ENCODE peak calls at places on chromosomes 16 and 17, in five cellular contexts. P is coronary artery, C is HFFc6, H is ascending aorta, Y is breast epithelium. W is an unnamed sample.

GRCh38 chr17:40935624-40936023 is 1.8 kb downstream of the KRT23 start:
- DNase-seq in P (no peak), C (no peak), H (no peak), Y (no peak), W (no peak)

GRCh38 chr16:30115238-30115637 is 1.9 kb upstream of the GDPD3 start:
- DNase-seq in P (no peak), C (no peak), H (no peak), Y (no peak), W (no peak)

GRCh38 chr17:81120695-81121621 is 44.3 kb upstream of the PVALEF start:
- DNase-seq in P (no peak), C (no peak), H (no peak), Y (no peak), W (no peak)

GRCh38 chr17:21676281-21677111 is 15.8 kb upstream of the KCNJ18 start:
- DNase-seq in P (peak), C (no peak), H (peak), Y (no peak), W (no peak)

GRCh38 chr17:28760987-28761562 is 17.3 kb downstream of the TRAF4 start:
- DNase-seq in P (no peak), C (peak), H (no peak), Y (peak), W (no peak)

GRCh38 chr16:2056681-2057407 is 9.1 kb downstream of the TSC2 start:
- DNase-seq in P (no peak), C (no peak), H (no peak), Y (no peak), W (no peak)

GRCh38 chr17:7632492-7632894 is 2.6 kb downstream of the SHBG start:
- DNase-seq in P (no peak), C (peak), H (no peak), Y (no peak), W (peak)

GRCh38 chr17:4162366-4162765 is 19.4 kb downstream of the CYB5D2 start:
- DNase-seq in P (no peak), C (no peak), H (no peak), Y (no peak), W (no peak)

GRCh38 chr16:19853973-19854876 is 30.4 kb downstream of the GPRC5B start:
- DNase-seq in P (no peak), C (no peak), H (no peak), Y (no peak), W (no peak)

GRCh38 chr16:30018731-30019158 is 4.3 kb upstream of the C16orf92 start:
- DNase-seq in P (no peak), C (peak), H (no peak), Y (no peak), W (no peak)

GRCh38 chr17:181213-182163 is at the start of gene DOC2B:
- DNase-seq in P (no peak), C (no peak), H (no peak), Y (no peak), W (no peak)

GRCh38 chr17:178292-179065 is 3.0 kb downstream of the DOC2B start:
- DNase-seq in P (no peak), C (no peak), H (no peak), Y (no peak), W (no peak)

GRCh38 chr17:180380-181212 is 854 bp downstream of the DOC2B start:
- DNase-seq in P (no peak), C (no peak), H (no peak), Y (no peak), W (no peak)

GRCh38 chr17:179066-179432 is 2.4 kb downstream of the DOC2B start:
- DNase-seq in P (no peak), C (no peak), H (no peak), Y (no peak), W (no peak)

DNA sequence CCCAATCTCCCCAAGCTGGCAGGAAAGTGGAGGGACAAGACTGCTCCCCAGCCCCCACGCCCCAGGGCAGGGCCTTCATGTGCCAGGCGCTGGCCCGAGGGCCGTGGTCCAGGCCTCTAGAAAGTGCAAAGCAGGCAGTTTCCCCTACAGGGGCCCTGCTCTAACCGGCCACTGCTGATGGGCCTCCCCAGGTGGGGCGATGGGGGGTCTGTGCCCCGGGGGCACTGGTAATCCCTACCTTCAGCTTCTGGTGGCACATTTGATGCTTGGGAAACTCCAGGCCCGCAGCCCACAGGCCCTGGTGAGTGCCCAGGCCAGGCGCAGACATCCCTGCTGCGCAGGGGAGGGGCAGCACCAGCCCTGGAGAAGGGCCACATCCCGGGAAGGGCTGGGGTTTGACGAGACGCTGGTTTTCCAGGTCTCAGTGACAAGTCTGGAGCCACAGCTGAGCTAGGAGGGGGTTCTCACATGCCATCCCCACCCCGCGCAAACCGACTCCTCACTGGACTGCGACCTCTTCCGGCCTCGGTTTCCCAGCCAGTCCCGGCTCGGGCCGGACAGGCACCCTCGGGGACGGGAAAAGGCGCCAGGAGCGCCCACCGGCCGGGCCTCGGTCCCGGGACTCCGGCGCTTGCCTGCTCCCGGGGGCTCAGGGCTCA is 1.6 kb downstream of the DOC2B start:
- DNase-seq in P (no peak), C (no peak), H (no peak), Y (no peak), W (no peak)
- TF ChIP-seq CTCF in P (no peak), C (no peak), H (no peak), Y (no peak), W (no peak)

DNA sequence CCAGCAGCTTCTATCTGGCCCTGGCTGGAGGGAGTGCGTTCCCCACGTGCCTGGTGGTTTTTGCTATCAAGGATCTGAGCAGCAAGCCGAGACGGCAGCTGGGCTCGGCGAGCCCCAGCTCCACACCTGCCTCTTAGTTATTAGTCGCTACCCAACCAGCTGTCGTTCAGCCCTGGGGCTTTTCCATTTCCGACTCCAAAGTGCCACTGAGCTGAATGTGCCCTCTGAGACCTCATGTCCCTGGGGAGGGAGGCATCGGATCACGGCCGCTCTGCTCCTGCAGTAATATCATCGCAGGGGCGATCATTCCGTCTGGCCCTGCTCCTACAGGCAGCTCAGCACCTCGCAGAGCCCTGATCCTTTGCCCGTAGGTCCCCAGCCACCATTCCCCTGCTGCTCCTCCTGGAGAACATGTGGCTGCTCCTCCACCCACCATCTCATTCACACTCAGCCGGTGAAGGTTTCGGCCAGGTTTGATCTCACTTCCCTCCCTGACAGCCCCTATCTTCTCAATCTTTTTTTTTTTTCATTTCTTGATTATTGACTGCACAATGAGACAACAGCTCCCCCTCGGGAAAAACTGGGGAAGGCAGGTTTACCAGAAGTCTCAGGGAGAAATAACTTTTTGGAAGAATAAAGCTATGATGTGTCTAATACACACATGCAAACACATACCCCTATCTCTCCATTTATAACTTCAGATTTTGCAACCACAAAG is 86.7 kb downstream of the ZFHX3 start:
- DNase-seq in P (no peak), C (no peak), H (no peak), Y (no peak), W (no peak)
- TF ChIP-seq CTCF in P (no peak), C (peak), H (peak), Y (no peak), W (peak)

DNA sequence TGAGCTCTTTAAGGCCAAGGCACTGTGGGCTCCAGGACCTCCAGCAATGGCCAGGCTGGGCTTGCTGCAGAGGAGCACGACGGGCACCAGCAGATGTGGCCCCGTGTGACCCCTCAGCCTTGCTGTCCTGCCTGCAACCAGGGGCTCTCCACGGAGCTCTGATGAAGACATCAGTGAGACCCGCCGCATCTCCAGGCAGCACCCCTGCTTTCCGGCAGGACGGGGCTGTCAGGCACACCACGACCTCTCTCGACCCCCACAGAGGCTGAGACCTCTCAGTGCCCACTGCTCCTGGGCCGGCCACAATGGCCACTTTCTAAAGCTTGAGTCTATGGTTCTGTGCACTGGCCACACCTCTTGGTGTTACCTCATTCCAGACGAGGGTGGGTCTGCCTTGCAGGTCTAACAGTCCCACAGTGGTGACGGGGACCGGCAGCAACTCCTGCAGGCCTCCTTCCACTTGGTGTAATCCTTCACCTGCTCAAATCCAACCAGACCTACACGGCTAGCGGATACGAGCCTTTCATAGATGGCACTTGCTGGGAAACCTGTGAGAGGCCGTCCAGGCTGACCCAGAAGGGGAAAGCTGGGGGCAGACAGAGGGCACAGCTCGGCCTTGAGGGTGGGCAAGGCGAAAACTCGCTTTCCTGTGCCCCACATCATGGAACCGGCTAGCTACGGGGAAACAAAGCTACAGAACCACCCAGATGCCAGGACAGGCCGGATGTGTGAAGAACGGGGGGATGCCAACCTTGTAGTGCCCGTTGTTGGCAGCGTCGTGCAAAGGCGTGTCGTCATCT is 70.5 kb downstream of the ZNF778 start:
- DNase-seq in P (no peak), C (no peak), H (no peak), Y (no peak), W (no peak)
- TF ChIP-seq CTCF in P (no peak), C (no peak), H (no peak), Y (no peak), W (no peak)

GRCh38 chr17:42673266-42673884 is 3.4 kb downstream of the PLEKHH3 start:
- DNase-seq in P (no peak), C (no peak), H (peak), Y (no peak), W (no peak)

GRCh38 chr17:42670925-42671657 is 5.7 kb downstream of the PLEKHH3 start:
- DNase-seq in P (no peak), C (no peak), H (no peak), Y (no peak), W (no peak)

GRCh38 chr17:42669705-42670198 is 7.0 kb downstream of the PLEKHH3 start:
- DNase-seq in P (no peak), C (no peak), H (peak), Y (no peak), W (no peak)

GRCh38 chr17:42672038-42672437 is 4.8 kb downstream of the PLEKHH3 start:
- DNase-seq in P (no peak), C (no peak), H (peak), Y (no peak), W (no peak)

DNA sequence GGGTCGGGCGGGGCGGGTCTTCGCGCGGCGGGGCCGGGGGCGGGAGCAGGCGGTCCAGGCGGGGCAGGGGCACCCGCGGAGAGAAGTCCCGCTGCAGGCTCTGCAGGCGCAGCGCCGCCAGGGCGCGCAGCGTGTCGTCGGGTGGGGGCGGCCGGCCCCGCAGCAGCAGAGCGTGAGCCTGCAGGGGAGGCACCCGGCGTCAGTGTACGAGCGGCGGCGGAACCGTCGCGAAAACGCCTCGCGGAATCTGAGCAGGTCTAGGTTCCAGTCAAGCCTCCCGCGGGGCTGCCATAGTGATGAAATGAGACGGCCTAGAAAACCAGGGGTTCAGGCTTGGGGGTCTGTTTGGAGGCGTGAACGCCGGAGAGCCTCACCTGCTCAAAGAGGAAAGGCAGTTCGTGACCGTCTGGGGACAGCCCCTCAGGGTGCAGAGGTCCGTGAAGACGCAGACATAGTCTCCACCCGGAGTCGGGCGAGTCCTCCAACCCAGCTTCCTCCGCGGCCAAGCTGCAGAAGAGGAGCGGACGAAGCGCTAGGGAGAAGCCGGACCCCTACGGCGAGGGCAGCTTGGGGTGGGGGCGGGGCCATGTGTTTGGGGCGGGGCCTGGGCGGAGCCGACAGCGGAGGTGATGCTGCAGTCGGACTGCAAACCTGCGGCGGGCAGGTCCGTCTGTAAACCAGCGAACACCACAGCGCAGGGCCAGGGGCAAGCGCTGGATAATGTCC is 6.4 kb downstream of the PLEKHH3 start:
- DNase-seq in P (no peak), C (no peak), H (peak), Y (no peak), W (no peak)
- TF ChIP-seq CTCF in P (no peak), C (no peak), H (no peak), Y (no peak), W (no peak)

GRCh38 chr17:48373882-48374281 is 56.1 kb downstream of the SKAP1 start:
- DNase-seq in P (no peak), C (no peak), H (no peak), Y (no peak), W (no peak)
- TF ChIP-seq CTCF in P (no peak), C (no peak), H (no peak), Y (no peak), W (no peak)

DNA sequence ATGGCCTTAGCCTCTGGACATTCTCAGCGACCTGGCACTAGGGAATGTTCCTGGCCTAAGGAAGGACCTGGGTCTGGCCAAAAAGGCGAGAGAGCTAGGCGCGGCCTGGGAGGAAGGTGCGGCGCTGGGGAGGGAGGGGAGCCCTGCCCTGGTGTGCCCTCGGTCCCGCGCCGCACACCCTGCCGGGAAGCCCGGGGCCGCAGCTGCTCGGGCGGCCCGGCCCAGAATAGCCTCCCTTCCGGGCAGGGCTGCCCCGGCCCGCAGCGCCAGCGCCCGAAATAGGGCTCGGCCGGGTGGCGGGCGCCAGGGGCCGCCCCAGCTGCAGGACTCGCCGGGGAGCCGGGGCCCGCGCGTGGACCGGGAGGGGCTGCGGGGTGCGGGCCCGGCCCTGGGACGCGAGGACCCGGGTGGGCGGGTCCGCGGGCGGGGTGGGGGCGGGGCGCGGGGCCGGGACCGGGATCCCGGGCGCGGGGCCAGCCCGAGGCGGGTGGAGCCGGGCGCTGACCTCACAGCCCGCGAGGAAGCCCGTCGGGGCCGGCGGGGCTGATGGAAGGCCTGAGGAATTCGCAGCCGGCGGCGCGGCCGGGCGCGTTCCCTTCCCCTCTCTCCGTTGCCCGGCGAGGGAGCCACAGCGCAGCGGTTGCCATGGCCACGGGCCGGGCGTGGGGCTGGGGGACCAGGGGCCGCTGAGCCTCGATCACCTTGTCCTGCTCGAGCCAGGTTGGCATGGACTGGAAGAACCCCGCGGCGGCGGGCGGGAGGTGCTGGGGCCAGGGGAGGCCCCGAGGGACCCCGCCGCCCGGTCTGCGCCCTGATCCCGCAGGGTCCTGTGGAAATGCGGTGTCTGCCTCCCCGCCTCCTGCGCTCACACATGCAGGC is 18.1 kb downstream of the SOCS3 start:
- DNase-seq in P (peak), C (peak), H (peak), Y (no peak), W (no peak)
- TF ChIP-seq CTCF in P (no peak), C (no peak), H (no peak), Y (no peak), W (no peak)

GRCh38 chr16:83937922-83938875 is 14.8 kb upstream of the OSGIN1 start:
- DNase-seq in P (no peak), C (no peak), H (no peak), Y (no peak), W (no peak)

GRCh38 chr16:83940630-83941378 is 12.2 kb upstream of the OSGIN1 start:
- DNase-seq in P (no peak), C (no peak), H (no peak), Y (no peak), W (no peak)

GRCh38 chr16:83940157-83940556 is 12.9 kb upstream of the OSGIN1 start:
- DNase-seq in P (no peak), C (no peak), H (no peak), Y (no peak), W (no peak)

GRCh38 chr16:83937267-83937666 is 15.8 kb upstream of the OSGIN1 start:
- DNase-seq in P (no peak), C (no peak), H (no peak), Y (no peak), W (no peak)

GRCh38 chr16:83939266-83939856 is 13.7 kb upstream of the OSGIN1 start:
- DNase-seq in P (no peak), C (no peak), H (no peak), Y (no peak), W (no peak)
- TF ChIP-seq CTCF in P (no peak), C (no peak), H (no peak), Y (no peak), W (no peak)

DNA sequence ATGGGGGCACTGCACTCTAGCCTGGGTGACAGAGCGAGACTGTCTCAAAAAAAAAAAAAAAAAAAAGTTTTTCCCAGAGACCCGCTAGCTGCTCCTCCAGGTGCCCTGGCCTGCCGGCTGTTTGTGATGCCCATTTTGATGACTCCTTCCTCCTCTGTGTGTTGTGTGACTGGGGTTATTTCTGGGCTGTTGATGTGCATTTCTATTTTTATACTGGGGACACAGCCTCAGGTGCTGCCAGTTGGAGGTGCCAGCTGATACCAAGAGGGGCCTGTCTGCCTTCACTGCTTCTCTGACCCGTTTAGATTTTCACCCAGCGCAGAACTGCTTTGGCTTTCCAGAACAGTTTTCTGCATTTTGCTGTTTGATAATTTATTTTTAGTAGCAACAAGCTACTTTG is 6.6 kb downstream of the PLA2G15 start:
- DNase-seq in P (no peak), C (no peak), H (no peak), Y (no peak), W (no peak)
- TF ChIP-seq CTCF in P (no peak), C (no peak), H (no peak), Y (no peak), W (no peak)

DNA sequence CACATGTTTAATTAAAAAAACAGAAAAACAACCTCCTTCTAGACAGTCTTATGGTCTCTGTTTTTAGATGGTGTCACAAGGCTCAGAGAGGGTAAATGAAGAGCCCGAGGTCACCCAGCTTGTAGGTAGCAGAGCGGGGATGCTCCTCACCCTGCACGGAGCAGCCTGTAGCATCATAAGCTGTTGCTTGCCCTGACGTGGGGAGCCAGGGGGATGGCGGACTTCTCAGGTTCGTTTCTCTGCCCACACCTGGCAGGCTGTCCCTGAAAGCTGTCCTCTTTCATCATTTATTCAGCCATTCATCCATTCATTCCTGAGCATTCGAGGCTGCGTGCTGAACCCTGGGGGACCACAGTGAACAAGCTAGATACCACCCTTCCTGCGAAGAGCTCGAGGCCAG is 75.7 kb upstream of the KSR1 start:
- DNase-seq in P (no peak), C (no peak), H (no peak), Y (no peak), W (no peak)
- TF ChIP-seq CTCF in P (no peak), C (no peak), H (no peak), Y (no peak), W (no peak)

W was measured in AG09319.